ENCODE peak calls at places on chromosomes 4 and X, in nine cellular contexts. D, M, V, C, X, Z, A, K and E are unnamed samples.

GRCh38 chrX:24243692-24244091 is 70.2 kb downstream of the SUPT20HL2 start:
- DNase-seq in D (peak; percentile 67), M (no peak), V (no peak), C (no peak), X (no peak), Z (no peak), A (no peak), K (no peak), E (no peak)

GRCh38 chr4:55435136-55435535 is 39.4 kb downstream of the TMEM165 start:
- DNase-seq in D (no peak), M (no peak), V (no peak), C (no peak), X (peak; percentile 79), Z (no peak), A (no peak), K (no peak), E (peak; percentile 10)

GRCh38 chr4:112938461-112939058 is 110.9 kb upstream of the ANK2 start:
- DNase-seq in D (peak; percentile 22), M (no peak), V (peak; percentile 20), C (no peak), X (peak; percentile 38), Z (no peak), A (no peak), K (no peak), E (peak; percentile 23)

GRCh38 chrX:136347706-136348105 is 46.9 kb downstream of the ADGRG4 start:
- DNase-seq in D (no peak), M (no peak), V (no peak), C (no peak), X (no peak), Z (no peak), A (no peak), K (no peak), E (no peak)

GRCh38 chr4:113052379-113052951 is 3.0 kb downstream of the ANK2 start:
- DNase-seq in D (no peak), M (no peak), V (no peak), C (no peak), X (no peak), Z (no peak), A (no peak), K (no peak), E (no peak)

GRCh38 chr4:148071009-148071408 is 339.1 kb downstream of the ARHGAP10 start:
- DNase-seq in D (no peak), M (no peak), V (no peak), C (no peak), X (no peak), Z (no peak), A (no peak), K (no peak), E (no peak)

GRCh38 chr4:26326791-26327190 is 6.0 kb downstream of the RBPJ start:
- DNase-seq in D (peak; percentile 54), M (no peak), V (peak; percentile 57), C (no peak), X (no peak), Z (no peak), A (no peak), K (no peak), E (no peak)

GRCh38 chrX:10813761-10814160 is 193.4 kb upstream of the MID1 start:
- DNase-seq in D (no peak), M (no peak), V (no peak), C (no peak), X (no peak), Z (no peak), A (no peak), K (no peak), E (no peak)

GRCh38 chr4:155921597-155921996 is 18.1 kb downstream of the TDO2 start:
- DNase-seq in D (no peak), M (no peak), V (no peak), C (no peak), X (no peak), Z (no peak), A (no peak), K (no peak), E (no peak)